ENCODE peak calls at places on chromosomes 4 and X, in ten cellular contexts. V is cardiac fibroblast; Z is activated CD8-positive, alpha-beta memory T cell treated with anti-CD3 and anti-CD28 coated beads for 48 hours; E is neuronal stem cell; J is iris pigment epithelial cell; T is bronchial epithelial cell; Q is SK-MEL-5; Y is KG1; G is D341Med; H is SW480. N is an unnamed sample.

GRCh38 chr4:103499094-103499493 is 220.7 kb downstream of the TACR3 start:
- DNase-seq in V (no peak), Z (no peak), E (no peak), J (peak), T (no peak), Q (peak), Y (no peak), G (no peak), H (no peak), N (no peak)

GRCh38 chrX:40318796-40319195 is 221.0 kb upstream of the BCOR start:
- DNase-seq in V (no peak), Z (no peak), E (no peak), J (no peak), T (no peak), Q (no peak), Y (no peak), G (no peak), H (no peak), N (no peak)

GRCh38 chr4:40739347-40739746 is 10.4 kb upstream of the NSUN7 start:
- DNase-seq in V (no peak), Z (no peak), E (no peak), J (no peak), T (no peak), Q (no peak), Y (no peak), G (no peak), H (no peak), N (no peak)

GRCh38 chr4:32030406-32030805 is 1310.2 kb downstream of the PCDH7 start:
- DNase-seq in V (no peak), Z (no peak), E (no peak), J (no peak), T (no peak), Q (no peak), Y (no peak), G (no peak), H (no peak), N (no peak)

GRCh38 chr4:16007471-16008095 is 44.6 kb upstream of the FGFBP2 start:
- DNase-seq in V (no peak), Z (no peak), E (no peak), J (no peak), T (no peak), Q (no peak), Y (no peak), G (no peak), H (no peak), N (no peak)

GRCh38 chr4:67779631-67780030 is 25.4 kb upstream of the GNRHR start:
- DNase-seq in V (no peak), Z (no peak), E (no peak), J (no peak), T (peak), Q (peak), Y (no peak), G (no peak), H (no peak), N (no peak)

GRCh38 chrX:107324493-107325310 is 118.3 kb downstream of the DNAAF6 start:
- DNase-seq in V (peak), Z (no peak), E (peak), J (peak), T (peak), Q (peak), Y (no peak), G (peak), H (peak), N (no peak)

GRCh38 chr4:172868271-172868670 is 300.3 kb upstream of the GALNT7 start:
- DNase-seq in V (no peak), Z (no peak), E (no peak), J (no peak), T (no peak), Q (no peak), Y (no peak), G (no peak), H (no peak), N (no peak)

GRCh38 chr4:150315175-150315574 is 236.9 kb downstream of the DCLK2 start:
- DNase-seq in V (no peak), Z (no peak), E (no peak), J (no peak), T (no peak), Q (no peak), Y (no peak), G (no peak), H (no peak), N (no peak)